ENCODE peak calls at places on chromosome 14, in four cellular contexts. F is Daoy; W is G401; R is activated CD8-positive, alpha-beta T cell treated with anti-CD3 and anti-CD28 coated beads for 36 hours. S is an unnamed sample.

GRCh38 chr14:104445832-104446381 is 133.7 kb upstream of the C14orf180 start:
- DNase-seq in R (no peak), F (no peak), W (no peak), S (no peak)

GRCh38 chr14:104396682-104397470 is 182.7 kb upstream of the C14orf180 start:
- DNase-seq in R (no peak), W (no peak), F (no peak), S (no peak)

GRCh38 chr14:102795060-102795925 is 18.0 kb downstream of the TRAF3 start:
- DNase-seq in F (peak; percentile 83), R (peak; percentile 59), W (no peak), S (peak; percentile 40)

GRCh38 chr14:49972840-49973239 is 80.0 kb downstream of the ARF6 start:
- DNase-seq in R (peak; percentile 62), W (no peak), F (peak; percentile 92), S (no peak)

GRCh38 chr14:87131879-87132278 is 861.1 kb downstream of the GALC start:
- DNase-seq in R (no peak), W (no peak), F (peak; percentile 42), S (peak; percentile 42)

GRCh38 chr14:67987596-67987995 is 168.0 kb downstream of the RAD51B start:
- DNase-seq in F (peak; percentile 83), R (no peak), W (no peak), S (peak; percentile 26)

GRCh38 chr14:76389841-76390240 is 13.9 kb downstream of the ESRRB start:
- DNase-seq in R (no peak), F (no peak), W (no peak), S (no peak)

GRCh38 chr14:38618514-38618913 is 362.6 kb upstream of the CLEC14A start:
- DNase-seq in W (no peak), F (no peak), R (no peak), S (no peak)

GRCh38 chr14:49995162-49995561 is 102.3 kb downstream of the ARF6 start:
- DNase-seq in W (no peak), F (no peak), R (no peak), S (no peak)

GRCh38 chr14:68630611-68631013 is 162.3 kb downstream of the ZFP36L1 start:
- DNase-seq in R (no peak), F (no peak), W (no peak), S (no peak)

GRCh38 chr14:105851716-105852377 is 325.5 kb downstream of the TMEM121 start:
- DNase-seq in W (no peak), F (no peak), R (no peak), S (no peak)

GRCh38 chr14:74608959-74609611 is 3.0 kb downstream of the LTBP2 start:
- DNase-seq in R (peak; percentile 96), W (peak; percentile 77), F (peak; percentile 87), S (peak; percentile 88)

GRCh38 chr14:50299585-50299984 is 12.4 kb downstream of the L2HGDH start:
- DNase-seq in W (no peak), R (no peak), F (no peak), S (no peak)

GRCh38 chr14:32932921-32933622 is 5.6 kb upstream of the NPAS3 start:
- DNase-seq in W (no peak), F (no peak), R (no peak), S (peak; percentile 40)

GRCh38 chr14:104521816-104522745 is 57.5 kb upstream of the C14orf180 start:
- DNase-seq in R (no peak), F (no peak), W (no peak), S (no peak)

GRCh38 chr14:65819567-65819966 is 407.0 kb downstream of the FUT8 start:
- DNase-seq in W (no peak), F (no peak), R (no peak), S (no peak)

GRCh38 chr14:23695220-23695999 is 59.2 kb downstream of the DHRS2 start:
- DNase-seq in R (no peak), F (peak; percentile 9), W (peak; percentile 1), S (peak; percentile 19)

GRCh38 chr14:69328317-69328716 is 68.4 kb downstream of the GALNT16 start:
- DNase-seq in W (no peak), F (no peak), R (no peak), S (no peak)

GRCh38 chr14:26917086-26917485 is 319.3 kb upstream of the NOVA1 start:
- DNase-seq in W (no peak), F (peak; percentile 12), R (no peak), S (no peak)

GRCh38 chr14:41558527-41558926 is 48.1 kb upstream of the LRFN5 start:
- DNase-seq in R (no peak), W (no peak), F (no peak), S (no peak)

GRCh38 chr14:29056167-29056566 is 289.6 kb downstream of the FOXG1 start:
- DNase-seq in W (no peak), F (no peak), R (no peak), S (no peak)

GRCh38 chr14:99838555-99839193 is 45.5 kb downstream of the EML1 start:
- DNase-seq in F (no peak), R (no peak), W (no peak), S (no peak)